ENCODE peak calls at places on chromosomes 1 and 21, in four cellular contexts. R is A549, D is HepG2, V is K562. K is an unnamed sample.

GRCh38 chr1:41500378-41500777 is 15.9 kb upstream of the EDN2 start:
- DNase-seq in R (peak; percentile 52), D (no peak), V (no peak), K (no peak)

GRCh38 chr1:197129698-197130097 is 16.8 kb downstream of the ASPM start:
- DNase-seq in R (no peak), D (no peak), V (no peak), K (peak; percentile 42)

GRCh38 chr1:205535096-205535495 is 30.6 kb downstream of the CDK18 start:
- DNase-seq in R (no peak), D (no peak), V (no peak), K (no peak)

GRCh38 chr1:81408404-81408803 is 392.3 kb upstream of the ADGRL2 start:
- DNase-seq in R (no peak), D (no peak), V (no peak), K (no peak)

GRCh38 chr21:18244721-18245486 is at the start of gene CHODL:
- DNase-seq in R (no peak), D (no peak), V (no peak), K (peak; percentile 45)

GRCh38 chr1:193456883-193457282 is 270.5 kb upstream of the B3GALT2 start:
- DNase-seq in R (no peak), D (no peak), V (no peak), K (no peak)

GRCh38 chr1:208184993-208185703 is 59.0 kb downstream of the PLXNA2 start:
- DNase-seq in R (no peak), D (no peak), V (no peak), K (no peak)

GRCh38 chr1:151994956-151995355 is 1.3 kb upstream of the S100A10 start:
- DNase-seq in R (peak; percentile 95), D (no peak), V (no peak), K (peak; percentile 71)

GRCh38 chr1:87555366-87555765 is 226.7 kb downstream of the LMO4 start:
- DNase-seq in R (no peak), D (no peak), V (no peak), K (no peak)

GRCh38 chr21:17524635-17525034 is 11.8 kb downstream of the CXADR start:
- DNase-seq in R (no peak), D (no peak), V (no peak), K (no peak)

GRCh38 chr1:50976890-50977574 is 7.0 kb downstream of the CDKN2C start:
- DNase-seq in R (peak; percentile 77), D (peak; percentile 36), V (peak; percentile 82), K (peak; percentile 50)

GRCh38 chr1:116377564-116378529 is 4.8 kb downstream of the ATP1A1 start:
- DNase-seq in R (peak; percentile 45), D (peak; percentile 79), V (peak; percentile 50), K (no peak)

GRCh38 chr1:179831852-179832699 is 45.5 kb downstream of the TOR1AIP2 start:
- DNase-seq in R (no peak), D (no peak), V (no peak), K (no peak)

GRCh38 chr21:32278068-32278467 is 781 bp downstream of the MIS18A start:
- DNase-seq in R (no peak), D (no peak), V (peak; percentile 36), K (peak; percentile 33)

GRCh38 chr21:34536311-34536710 is 24.3 kb upstream of the KCNE1 start:
- DNase-seq in R (no peak), D (no peak), V (no peak), K (no peak)

GRCh38 chr21:38740131-38740530 is 65.6 kb upstream of the ETS2 start:
- DNase-seq in R (no peak), D (no peak), V (no peak), K (no peak)

GRCh38 chr1:80448081-80448480 is 1352.7 kb upstream of the ADGRL2 start:
- DNase-seq in R (no peak), D (no peak), V (no peak), K (no peak)

GRCh38 chr1:222739465-222739864 is 2.5 kb downstream of the FAM177B start:
- DNase-seq in R (no peak), D (no peak), V (no peak), K (no peak)

GRCh38 chr1:203935286-203935685 is 73.9 kb downstream of the SNRPE start:
- DNase-seq in R (no peak), D (no peak), V (no peak), K (no peak)

GRCh38 chr1:73868824-73869223 is 329.2 kb downstream of the LRRIQ3 start:
- DNase-seq in R (no peak), D (no peak), V (no peak), K (no peak)

GRCh38 chr1:228794810-228795209 is 59.5 kb downstream of the RHOU start:
- DNase-seq in R (no peak), D (no peak), V (no peak), K (no peak)

GRCh38 chr1:226572325-226572726 is 23.8 kb downstream of the STUM start:
- DNase-seq in R (no peak), D (no peak), V (no peak), K (no peak)

GRCh38 chr1:168599636-168600035 is 23.2 kb downstream of the XCL1 start:
- DNase-seq in R (no peak), D (no peak), V (no peak), K (no peak)

GRCh38 chr1:20604678-20605077 is 15.8 kb downstream of the CDA start:
- DNase-seq in R (peak; percentile 28), D (no peak), V (no peak), K (no peak)
- TF ChIP-seq JUNB in R (no peak), D (no peak), V (no peak), K (no peak)

GRCh38 chr1:246032111-246032551 is 474.9 kb downstream of the SMYD3 start:
- DNase-seq in R (no peak), D (peak; percentile 11), V (no peak), K (no peak)
- TF ChIP-seq JUNB in R (no peak), D (no peak), V (no peak), K (no peak)

DNA sequence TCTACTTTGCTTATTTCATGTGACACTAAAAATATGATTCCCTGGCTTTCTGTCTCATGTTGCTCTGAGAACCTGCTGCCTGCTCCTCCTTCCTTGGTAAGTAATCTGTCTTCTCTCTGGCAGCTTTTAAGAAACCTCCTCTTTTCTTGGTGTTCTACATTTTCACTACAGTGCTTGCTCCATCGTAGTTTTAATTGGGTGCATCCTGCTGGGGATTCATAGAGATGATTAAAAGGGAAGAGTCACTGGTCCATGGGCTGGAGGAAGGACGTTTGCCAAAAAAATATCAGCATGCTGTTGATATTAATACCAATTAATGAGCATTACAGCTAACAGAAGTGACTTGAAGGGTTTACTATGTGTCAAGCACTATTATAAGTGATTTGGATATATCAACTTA is 471.9 kb downstream of the MATN1 start:
- DNase-seq in R (no peak), D (no peak), V (no peak), K (no peak)
- TF ChIP-seq JUNB in R (no peak), D (no peak), V (no peak), K (no peak)

DNA sequence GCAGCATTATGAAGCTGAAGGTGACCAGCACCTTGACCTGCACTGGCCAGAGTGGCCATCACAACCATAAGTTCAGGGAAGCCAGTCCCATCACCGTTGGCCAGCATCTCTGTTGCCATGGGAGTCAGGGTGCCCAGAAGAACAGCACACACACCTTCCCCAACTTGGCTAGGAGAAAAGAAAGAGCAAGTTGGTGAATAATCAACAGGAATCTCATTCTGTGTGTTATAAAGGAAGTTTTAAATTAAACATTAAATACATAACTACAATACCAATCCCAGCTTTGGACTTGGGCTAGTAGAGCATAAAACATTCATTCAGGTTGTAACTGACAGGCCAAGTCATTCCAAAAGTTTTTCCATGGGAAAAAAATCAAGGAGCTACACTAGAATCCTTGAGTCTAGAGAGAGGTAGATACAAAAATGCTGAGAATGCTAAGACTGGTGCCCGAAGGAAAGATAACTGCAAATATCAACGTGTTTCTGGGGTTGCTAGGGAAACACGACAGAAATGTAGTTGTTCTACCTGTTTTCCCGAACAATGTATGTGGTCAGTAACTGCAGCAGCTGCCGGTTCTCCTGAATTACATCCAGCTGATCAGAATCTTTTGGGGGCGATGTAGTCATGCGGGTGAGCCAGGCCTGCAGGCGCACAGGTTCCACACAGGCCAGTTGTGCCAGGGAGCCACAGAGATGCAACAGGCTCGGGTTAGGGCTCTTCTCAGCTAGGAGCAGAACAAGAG is 45.6 kb downstream of the UBR4 start:
- DNase-seq in R (no peak), D (no peak), V (no peak), K (no peak)
- TF ChIP-seq JUNB in R (no peak), D (no peak), V (no peak), K (no peak)

GRCh38 chr1:76833151-76833550 is 34.1 kb upstream of the ST6GALNAC5 start:
- DNase-seq in R (no peak), D (no peak), V (no peak), K (no peak)

GRCh38 chr1:76832521-76832920 is 34.8 kb upstream of the ST6GALNAC5 start:
- DNase-seq in R (no peak), D (no peak), V (no peak), K (no peak)

GRCh38 chr1:76827066-76827465 is 40.2 kb upstream of the ST6GALNAC5 start:
- DNase-seq in R (no peak), D (no peak), V (no peak), K (no peak)

GRCh38 chr1:76833856-76834255 is 33.4 kb upstream of the ST6GALNAC5 start:
- DNase-seq in R (no peak), D (no peak), V (no peak), K (no peak)

DNA sequence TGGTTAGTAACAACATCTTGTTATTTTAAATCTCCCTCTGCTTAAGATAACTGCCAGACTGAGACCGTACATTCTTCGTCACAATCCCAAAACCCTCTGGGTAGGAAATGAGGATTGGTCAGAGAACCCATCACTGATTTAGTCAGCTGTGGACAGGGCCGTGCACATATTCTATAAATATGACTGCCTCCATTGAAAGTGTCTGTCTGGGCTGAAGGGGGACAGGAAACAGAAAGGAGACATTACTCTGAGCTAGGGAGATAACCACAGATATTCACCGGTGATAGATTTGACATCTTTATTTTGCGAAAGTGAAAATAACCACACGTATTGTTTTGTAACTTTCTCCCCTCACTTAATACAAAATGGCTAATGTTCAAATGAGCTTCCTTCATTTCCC is 36.9 kb upstream of the ST6GALNAC5 start:
- DNase-seq in R (no peak), D (no peak), V (no peak), K (no peak)
- TF ChIP-seq JUNB in R (no peak), D (no peak), V (no peak), K (no peak)